ENCODE peak calls at places on chromosomes 4 and X, in ten cellular contexts. X, O, C, W, M, E, A, P, I and G are unnamed samples.

GRCh38 chr4:24121395-24122175 is 231.7 kb upstream of the PPARGC1A start:
- DNase-seq in E (no peak), X (no peak), M (no peak), W (no peak), O (peak; percentile 38), A (no peak), I (peak; percentile 48), C (no peak), P (no peak), G (no peak)

GRCh38 chrX:28170713-28171112 is 189.5 kb upstream of the DCAF8L1 start:
- DNase-seq in O (no peak), E (no peak), P (no peak), I (no peak), W (no peak), C (no peak), A (no peak), X (no peak), M (no peak), G (no peak)

GRCh38 chr4:76485450-76485849 is 50.4 kb downstream of the SHROOM3 start:
- DNase-seq in C (no peak), O (peak; percentile 29), P (no peak), I (peak; percentile 10), A (no peak), X (peak; percentile 36), W (no peak), M (no peak), E (peak; percentile 10), G (no peak)

GRCh38 chr4:6907658-6908191 is 1.9 kb upstream of the TBC1D14 start:
- DNase-seq in W (no peak), I (peak; percentile 42), O (no peak), M (peak; percentile 24), A (no peak), E (peak; percentile 47), X (peak; percentile 74), C (no peak), P (no peak), G (peak; percentile 66)

GRCh38 chr4:164894725-164895124 is 17.7 kb downstream of the APELA start:
- DNase-seq in O (no peak), C (no peak), M (no peak), X (no peak), I (no peak), E (no peak), P (peak; percentile 19), W (no peak), A (no peak), G (no peak)

GRCh38 chr4:70927502-70928139 is 25.5 kb downstream of the MOB1B start:
- DNase-seq in X (no peak), E (no peak), C (no peak), P (peak; percentile 42), I (no peak), M (peak; percentile 10), A (no peak), W (no peak), O (no peak), G (no peak)

GRCh38 chr4:100657187-100657586 is 139.4 kb upstream of the EMCN start:
- DNase-seq in E (peak; percentile 76), P (no peak), C (peak; percentile 1), A (no peak), O (peak; percentile 73), W (no peak), I (peak; percentile 52), M (no peak), X (no peak), G (no peak)

GRCh38 chr4:143188325-143189088 is 3.8 kb downstream of the USP38 start:
- DNase-seq in O (no peak), I (peak; percentile 19), X (no peak), C (no peak), P (no peak), A (no peak), W (no peak), M (no peak), E (no peak), G (no peak)

GRCh38 chr4:7570156-7570778 is 135.5 kb upstream of the PSAPL1 start:
- DNase-seq in I (no peak), M (no peak), X (no peak), O (no peak), E (no peak), A (no peak), W (no peak), C (no peak), P (no peak), G (no peak)

GRCh38 chr4:133865606-133866327 is 335.8 kb downstream of the PABPC4L start:
- DNase-seq in E (peak; percentile 96), M (no peak), W (no peak), O (peak; percentile 99), I (peak; percentile 92), X (no peak), P (no peak), A (no peak), C (peak; percentile 91), G (no peak)

GRCh38 chrX:107731831-107732502 is 43.6 kb downstream of the TSC22D3 start:
- DNase-seq in I (peak; percentile 91), W (no peak), M (no peak), P (no peak), X (peak; percentile 96), C (peak; percentile 71), E (peak; percentile 97), A (peak; percentile 12), O (peak; percentile 65), G (no peak)

GRCh38 chrX:24890677-24891076 is 125.1 kb downstream of the ARX start:
- DNase-seq in O (no peak), X (no peak), P (no peak), I (no peak), C (no peak), M (no peak), W (no peak), E (no peak), A (no peak), G (no peak)

GRCh38 chrX:23505531-23506303 is 161.6 kb upstream of the PRDX4 start:
- DNase-seq in M (no peak), E (no peak), P (no peak), C (no peak), I (no peak), X (no peak), A (no peak), O (no peak), W (no peak), G (no peak)

GRCh38 chr4:48645225-48645794 is 134.8 kb downstream of the FRYL start:
- DNase-seq in M (no peak), A (no peak), P (no peak), X (no peak), I (no peak), W (no peak), O (peak; percentile 16), C (no peak), E (no peak), G (no peak)

GRCh38 chr4:12633058-12633651 is 851.0 kb downstream of the RAB28 start:
- DNase-seq in M (peak; percentile 58), I (peak; percentile 83), A (no peak), W (peak; percentile 79), O (peak; percentile 25), E (peak; percentile 83), P (peak; percentile 45), X (peak; percentile 83), C (peak; percentile 6), G (peak; percentile 10)

DNA sequence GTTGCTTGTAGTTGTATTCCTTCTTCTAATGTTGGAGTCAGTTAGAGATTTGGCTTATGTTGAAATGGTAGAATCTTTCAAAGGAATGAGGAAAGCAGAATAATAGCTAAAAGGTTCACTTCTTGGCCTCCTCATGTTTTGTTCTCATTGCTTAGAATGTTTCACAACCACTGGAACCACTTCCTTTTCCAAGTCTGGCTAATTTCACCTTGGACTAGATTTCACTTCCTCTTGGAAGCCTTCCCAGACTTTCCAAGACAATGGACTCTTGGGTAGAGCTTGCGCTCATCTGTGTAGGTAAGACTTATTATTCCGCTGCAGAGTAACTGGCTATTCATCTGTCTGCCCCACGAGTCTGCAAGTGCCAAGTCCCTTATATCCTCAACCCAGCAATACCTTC is 8.3 kb downstream of the SPATA18 start:
- DNase-seq in C (peak; percentile 57), X (no peak), O (peak; percentile 79), I (peak; percentile 93), M (no peak), P (no peak), W (no peak), E (peak; percentile 95), A (no peak), G (no peak)
- TF ChIP-seq CTCF in C (no peak), X (no peak), O (no peak), I (no peak), M (no peak), P (no peak), W (no peak), E (no peak), A (no peak), G (no peak)

GRCh38 chrX:131828482-131828881 is 194.6 kb upstream of the STK26 start:
- DNase-seq in O (no peak), W (no peak), M (no peak), P (no peak), I (no peak), X (peak; percentile 20), C (no peak), A (no peak), E (no peak), G (no peak)
- TF ChIP-seq CTCF in O (no peak), W (no peak), M (no peak), P (no peak), I (no peak), X (no peak), C (no peak), A (no peak), E (no peak), G (no peak)

DNA sequence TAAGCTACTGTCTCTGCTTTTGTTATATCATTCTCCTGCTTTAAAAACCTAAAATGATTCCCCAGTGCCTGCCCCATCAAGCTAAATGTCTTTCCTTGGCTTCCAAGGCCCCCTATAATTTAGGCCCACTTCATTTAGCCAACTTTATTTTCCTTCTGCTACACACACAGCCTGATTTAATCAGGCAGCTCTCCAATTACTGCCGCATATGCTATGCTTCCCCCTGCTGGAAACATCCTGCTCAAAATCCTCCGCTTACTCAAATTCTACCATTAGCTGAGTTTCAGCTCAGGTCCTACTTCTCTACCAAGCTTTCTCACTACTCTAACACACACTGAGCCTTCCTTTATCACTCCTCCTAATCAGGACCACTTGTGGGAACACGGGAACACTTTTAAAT is 17.0 kb downstream of the LAMP2 start:
- DNase-seq in A (no peak), M (no peak), W (no peak), E (peak; percentile 48), O (no peak), C (peak; percentile 16), P (peak; percentile 15), X (no peak), I (peak; percentile 25), G (no peak)
- TF ChIP-seq CTCF in A (no peak), M (no peak), W (peak; percentile 49), E (peak; percentile 47), O (peak; percentile 29), C (peak; percentile 42), P (no peak), X (peak; percentile 6), I (peak; percentile 19), G (peak; percentile 53)

GRCh38 chr4:37793562-37793961 is 32.9 kb upstream of the PGM2 start:
- DNase-seq in C (peak; percentile 9), A (no peak), M (peak; percentile 13), P (no peak), X (peak; percentile 13), E (peak; percentile 39), I (peak; percentile 54), W (no peak), O (no peak), G (no peak)
- TF ChIP-seq CTCF in C (peak; percentile 37), A (peak; percentile 23), M (peak; percentile 56), P (peak; percentile 18), X (peak; percentile 53), E (peak; percentile 71), I (peak; percentile 80), W (peak; percentile 25), O (peak; percentile 43), G (peak; percentile 48)